ENCODE peak calls at places on chromosomes 4 and X, in four cellular contexts. One of them, this sample, is unnamed.

GRCh38 chrX:153423652-153424051 is 12.4 kb downstream of the ZFP92 start:
- DNase-seq in GM06990: no peak
- DNase-seq in A172: no peak
- DNase-seq in H9: no peak
- DNase-seq in this sample: no peak

GRCh38 chr4:7513731-7514130 is 79.0 kb upstream of the PSAPL1 start:
- DNase-seq in A172: peak
- DNase-seq in H9: no peak
- DNase-seq in GM06990: no peak
- DNase-seq in this sample: no peak

GRCh38 chr4:105471566-105472176 is 2.2 kb downstream of the PPA2 start:
- DNase-seq in GM06990: peak
- DNase-seq in H9: peak
- DNase-seq in A172: peak
- DNase-seq in this sample: peak

GRCh38 chr4:17613761-17614415 is 553 bp upstream of the MED28 start:
- DNase-seq in GM06990: peak
- DNase-seq in H9: no peak
- DNase-seq in A172: no peak
- DNase-seq in this sample: no peak

GRCh38 chr4:111510535-111510934 is 634.7 kb upstream of the FAM241A start:
- DNase-seq in A172: no peak
- DNase-seq in GM06990: no peak
- DNase-seq in H9: no peak
- DNase-seq in this sample: no peak

GRCh38 chr4:69881173-69881773 is 21.3 kb upstream of the SULT1E1 start:
- DNase-seq in A172: peak
- DNase-seq in H9: peak
- DNase-seq in GM06990: no peak
- DNase-seq in this sample: peak

GRCh38 chr4:40199999-40200880 is 3.4 kb downstream of the RHOH start:
- DNase-seq in GM06990: peak
- DNase-seq in A172: peak
- DNase-seq in H9: no peak
- DNase-seq in this sample: peak

GRCh38 chr4:119906277-119906676 is 160.4 kb downstream of the MAD2L1 start:
- DNase-seq in GM06990: no peak
- DNase-seq in H9: no peak
- DNase-seq in A172: no peak
- DNase-seq in this sample: no peak

GRCh38 chr4:125392683-125393082 is 77.9 kb downstream of the FAT4 start:
- DNase-seq in A172: no peak
- DNase-seq in GM06990: no peak
- DNase-seq in H9: no peak
- DNase-seq in this sample: no peak

GRCh38 chr4:53695540-53696463 is 104.5 kb upstream of the LNX1 start:
- DNase-seq in A172: no peak
- DNase-seq in H9: no peak
- DNase-seq in GM06990: no peak
- DNase-seq in this sample: peak

GRCh38 chrX:30874851-30875250 is 14.2 kb downstream of the TAB3 start:
- DNase-seq in GM06990: no peak
- DNase-seq in H9: no peak
- DNase-seq in A172: no peak
- DNase-seq in this sample: no peak

GRCh38 chrX:86047174-86047991 is at the start of gene CHM:
- DNase-seq in A172: peak
- DNase-seq in H9: peak
- DNase-seq in GM06990: peak
- DNase-seq in this sample: no peak

GRCh38 chr4:180946188-180946587 is 1297.0 kb upstream of the TENM3 start:
- DNase-seq in H9: no peak
- DNase-seq in GM06990: no peak
- DNase-seq in A172: no peak
- DNase-seq in this sample: no peak

GRCh38 chr4:130306566-130306965 is 1210.6 kb downstream of the C4orf33 start:
- DNase-seq in GM06990: no peak
- DNase-seq in H9: peak
- DNase-seq in A172: no peak
- DNase-seq in this sample: no peak

GRCh38 chr4:153679476-153679875 is 4.6 kb upstream of the TLR2 start:
- DNase-seq in GM06990: no peak
- DNase-seq in A172: no peak
- DNase-seq in H9: no peak
- DNase-seq in this sample: no peak

GRCh38 chr4:113869743-113870375 is 108.3 kb upstream of the CAMK2D start:
- DNase-seq in H9: no peak
- DNase-seq in GM06990: peak
- DNase-seq in A172: peak
- DNase-seq in this sample: peak

GRCh38 chr4:83782591-83782990 is 246.7 kb downstream of the GPAT3 start:
- DNase-seq in GM06990: no peak
- DNase-seq in H9: no peak
- DNase-seq in A172: no peak
- DNase-seq in this sample: no peak

GRCh38 chr4:136680271-136680670 is 852.0 kb downstream of the PCDH18 start:
- DNase-seq in H9: no peak
- DNase-seq in A172: no peak
- DNase-seq in GM06990: no peak
- DNase-seq in this sample: no peak